ENCODE peak calls at places on chromosomes 1 and 21, in eight cellular contexts. One of them, this sample, is unnamed. For H3K4me1, the result is how much of the 10 kb centered on the place peaks cover.

GRCh38 chr1:209657918-209658317 is 5.7 kb upstream of the LAMB3 start:
- DNase-seq in left ventricle myocardium inferior: no peak
- DNase-seq in IMR-90: no peak
- DNase-seq in HepG2: no peak
- DNase-seq in kidney: no peak
- DNase-seq in DND-41: no peak
- DNase-seq in OCI-LY7: no peak
- DNase-seq in foreskin keratinocyte: peak
- DNase-seq in this sample: no peak

GRCh38 chr1:115753371-115753770 is 15.1 kb downstream of the CASQ2 start:
- DNase-seq in IMR-90: no peak
- DNase-seq in foreskin keratinocyte: no peak
- DNase-seq in kidney: no peak
- DNase-seq in OCI-LY7: no peak
- DNase-seq in DND-41: no peak
- DNase-seq in HepG2: no peak
- DNase-seq in left ventricle myocardium inferior: no peak
- DNase-seq in this sample: no peak

GRCh38 chr1:186532481-186532880 is 71.6 kb upstream of the PDC start:
- DNase-seq in OCI-LY7: no peak
- DNase-seq in kidney: no peak
- DNase-seq in foreskin keratinocyte: no peak
- DNase-seq in IMR-90: peak
- DNase-seq in left ventricle myocardium inferior: no peak
- DNase-seq in HepG2: no peak
- DNase-seq in DND-41: no peak
- DNase-seq in this sample: no peak

GRCh38 chr1:91650764-91651163 is 150.1 kb downstream of the CDC7 start:
- DNase-seq in foreskin keratinocyte: peak
- DNase-seq in DND-41: no peak
- DNase-seq in IMR-90: peak
- DNase-seq in kidney: no peak
- DNase-seq in OCI-LY7: no peak
- DNase-seq in left ventricle myocardium inferior: peak
- DNase-seq in HepG2: no peak
- DNase-seq in this sample: no peak

GRCh38 chr1:201212056-201212455 is 21.4 kb downstream of the IGFN1 start:
- DNase-seq in DND-41: no peak
- DNase-seq in foreskin keratinocyte: no peak
- DNase-seq in kidney: peak
- DNase-seq in OCI-LY7: no peak
- DNase-seq in HepG2: no peak
- DNase-seq in left ventricle myocardium inferior: no peak
- DNase-seq in IMR-90: no peak
- DNase-seq in this sample: no peak

GRCh38 chr1:91685994-91686393 is 185.3 kb downstream of the CDC7 start:
- DNase-seq in IMR-90: no peak
- DNase-seq in DND-41: no peak
- DNase-seq in kidney: no peak
- DNase-seq in foreskin keratinocyte: no peak
- DNase-seq in left ventricle myocardium inferior: no peak
- DNase-seq in HepG2: no peak
- DNase-seq in OCI-LY7: no peak
- DNase-seq in this sample: no peak

GRCh38 chr1:206693592-206693991 is 8.9 kb downstream of the MAPKAPK2 start:
- DNase-seq in HepG2: no peak
- DNase-seq in OCI-LY7: no peak
- DNase-seq in kidney: no peak
- DNase-seq in foreskin keratinocyte: no peak
- DNase-seq in DND-41: no peak
- DNase-seq in IMR-90: peak
- DNase-seq in left ventricle myocardium inferior: no peak
- DNase-seq in this sample: no peak

GRCh38 chr1:94237291-94238226 is at the start of gene ARHGAP29:
- DNase-seq in IMR-90: peak
- DNase-seq in OCI-LY7: peak
- DNase-seq in left ventricle myocardium inferior: peak
- DNase-seq in DND-41: peak
- DNase-seq in HepG2: peak
- DNase-seq in foreskin keratinocyte: peak
- DNase-seq in kidney: peak
- DNase-seq in this sample: peak

GRCh38 chr1:76256289-76257223 is 182.0 kb downstream of the ST6GALNAC3 start:
- DNase-seq in DND-41: no peak
- DNase-seq in kidney: no peak
- DNase-seq in IMR-90: no peak
- DNase-seq in foreskin keratinocyte: no peak
- DNase-seq in HepG2: no peak
- DNase-seq in OCI-LY7: no peak
- DNase-seq in left ventricle myocardium inferior: no peak
- DNase-seq in this sample: no peak

GRCh38 chr1:214331827-214332423 is 51.0 kb downstream of the SMYD2 start:
- DNase-seq in IMR-90: peak
- DNase-seq in HepG2: peak
- DNase-seq in OCI-LY7: peak
- DNase-seq in left ventricle myocardium inferior: no peak
- DNase-seq in DND-41: peak
- DNase-seq in kidney: no peak
- DNase-seq in foreskin keratinocyte: peak
- DNase-seq in this sample: peak

GRCh38 chr1:58773406-58773840 is 10.4 kb downstream of the JUN start:
- DNase-seq in DND-41: peak
- DNase-seq in kidney: peak
- DNase-seq in OCI-LY7: peak
- DNase-seq in left ventricle myocardium inferior: peak
- DNase-seq in IMR-90: peak
- DNase-seq in HepG2: no peak
- DNase-seq in foreskin keratinocyte: peak
- DNase-seq in this sample: no peak

GRCh38 chr1:9391620-9392019 is 98.9 kb downstream of the SPSB1 start:
- DNase-seq in kidney: no peak
- DNase-seq in left ventricle myocardium inferior: no peak
- DNase-seq in OCI-LY7: no peak
- DNase-seq in foreskin keratinocyte: no peak
- DNase-seq in IMR-90: no peak
- DNase-seq in HepG2: no peak
- DNase-seq in DND-41: no peak
- DNase-seq in this sample: no peak

GRCh38 chr1:92476071-92476607 is 10.6 kb downstream of the GFI1 start:
- DNase-seq in IMR-90: no peak
- DNase-seq in OCI-LY7: peak
- DNase-seq in kidney: no peak
- DNase-seq in left ventricle myocardium inferior: no peak
- DNase-seq in HepG2: no peak
- DNase-seq in foreskin keratinocyte: peak
- DNase-seq in DND-41: peak
- DNase-seq in this sample: no peak

GRCh38 chr1:217137210-217137871 is 414.1 kb upstream of the ESRRG start:
- DNase-seq in foreskin keratinocyte: peak
- DNase-seq in IMR-90: no peak
- DNase-seq in left ventricle myocardium inferior: no peak
- DNase-seq in OCI-LY7: no peak
- DNase-seq in DND-41: no peak
- DNase-seq in kidney: peak
- DNase-seq in HepG2: no peak
- DNase-seq in this sample: no peak

GRCh38 chr1:113981962-113982931 is 3.0 kb downstream of the OLFML3 start:
- DNase-seq in kidney: no peak
- DNase-seq in DND-41: no peak
- DNase-seq in OCI-LY7: no peak
- DNase-seq in HepG2: peak
- DNase-seq in foreskin keratinocyte: no peak
- DNase-seq in left ventricle myocardium inferior: peak
- DNase-seq in IMR-90: peak
- DNase-seq in this sample: no peak

GRCh38 chr21:17746920-17747319 is 72.2 kb downstream of the C21orf91 start:
- DNase-seq in HepG2: no peak
- DNase-seq in left ventricle myocardium inferior: no peak
- DNase-seq in kidney: no peak
- DNase-seq in IMR-90: no peak
- DNase-seq in foreskin keratinocyte: no peak
- DNase-seq in DND-41: no peak
- DNase-seq in OCI-LY7: no peak
- DNase-seq in this sample: no peak

GRCh38 chr21:38945536-38946245 is 140.0 kb downstream of the ETS2 start:
- DNase-seq in kidney: no peak
- DNase-seq in HepG2: no peak
- DNase-seq in foreskin keratinocyte: no peak
- DNase-seq in DND-41: no peak
- DNase-seq in left ventricle myocardium inferior: no peak
- DNase-seq in IMR-90: peak
- DNase-seq in OCI-LY7: no peak
- DNase-seq in this sample: no peak

DNA sequence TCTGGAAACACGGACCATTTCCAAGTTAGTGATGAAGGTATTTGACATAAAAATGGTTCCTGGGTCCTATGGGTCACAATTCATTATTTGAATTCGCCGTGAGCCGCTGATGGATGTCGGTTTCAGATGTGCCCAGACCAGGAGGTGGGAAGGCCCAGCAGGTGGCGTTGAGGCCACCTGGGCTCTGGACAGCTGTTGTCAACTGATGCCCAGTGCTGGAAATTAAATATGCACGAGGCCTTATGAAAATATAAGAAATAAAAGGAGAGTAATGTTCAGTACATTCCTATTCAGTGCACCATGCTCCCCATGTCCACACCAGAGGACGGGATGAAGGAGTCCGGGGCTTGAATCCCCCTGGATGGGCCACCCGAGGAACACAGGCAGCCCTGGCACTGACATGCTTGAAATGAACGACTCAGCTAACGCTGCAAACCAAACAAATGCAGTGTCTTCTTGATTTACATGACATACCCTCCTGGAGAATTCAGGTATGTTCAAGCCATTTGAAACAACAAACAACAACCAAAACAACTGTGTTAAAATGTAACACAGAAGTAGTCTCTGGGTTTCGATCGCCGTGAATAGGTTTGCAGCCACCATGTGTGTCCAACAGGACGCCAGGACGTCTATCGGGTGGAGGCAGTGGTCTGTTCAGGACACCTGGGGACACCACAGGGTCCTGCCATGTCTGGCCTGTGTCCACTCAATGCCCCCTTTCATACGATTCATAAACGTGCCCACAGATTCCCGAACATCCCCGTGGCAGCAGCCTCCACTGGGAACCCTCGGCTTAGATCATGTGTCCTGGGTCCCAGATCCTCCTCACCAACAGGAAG is 6.1 kb downstream of the TFF3 start:
- DNase-seq in OCI-LY7: no peak
- DNase-seq in DND-41: no peak
- DNase-seq in IMR-90: no peak
- DNase-seq in foreskin keratinocyte: no peak
- DNase-seq in kidney: no peak
- DNase-seq in HepG2: no peak
- DNase-seq in left ventricle myocardium inferior: no peak
- DNase-seq in this sample: no peak
- TF ChIP-seq CTCF in OCI-LY7: no peak
- TF ChIP-seq CTCF in DND-41: no peak
- TF ChIP-seq CTCF in IMR-90: no peak
- TF ChIP-seq CTCF in foreskin keratinocyte: no peak
- TF ChIP-seq CTCF in kidney: no peak
- TF ChIP-seq CTCF in HepG2: peak
- TF ChIP-seq CTCF in left ventricle myocardium inferior: no peak
- TF ChIP-seq CTCF in this sample: peak

GRCh38 chr1:43991476-43992231 is at the start of gene CCDC24:
- DNase-seq in kidney: peak
- DNase-seq in OCI-LY7: peak
- DNase-seq in DND-41: peak
- DNase-seq in left ventricle myocardium inferior: peak
- DNase-seq in HepG2: peak
- DNase-seq in IMR-90: peak
- DNase-seq in foreskin keratinocyte: peak
- DNase-seq in this sample: peak

GRCh38 chr1:43994071-43994470 is 2.7 kb downstream of the CCDC24 start:
- DNase-seq in kidney: no peak
- DNase-seq in IMR-90: no peak
- DNase-seq in left ventricle myocardium inferior: no peak
- DNase-seq in OCI-LY7: no peak
- DNase-seq in DND-41: no peak
- DNase-seq in foreskin keratinocyte: peak
- DNase-seq in HepG2: no peak
- DNase-seq in this sample: no peak

GRCh38 chr1:43991200-43991475 is 261 bp upstream of the CCDC24 start:
- DNase-seq in OCI-LY7: no peak
- DNase-seq in kidney: no peak
- DNase-seq in DND-41: no peak
- DNase-seq in left ventricle myocardium inferior: no peak
- DNase-seq in HepG2: no peak
- DNase-seq in IMR-90: no peak
- DNase-seq in foreskin keratinocyte: no peak
- DNase-seq in this sample: no peak

GRCh38 chr1:43993206-43993914 is 2.0 kb downstream of the CCDC24 start:
- DNase-seq in left ventricle myocardium inferior: no peak
- DNase-seq in DND-41: no peak
- DNase-seq in IMR-90: no peak
- DNase-seq in foreskin keratinocyte: no peak
- DNase-seq in OCI-LY7: no peak
- DNase-seq in HepG2: no peak
- DNase-seq in kidney: no peak
- DNase-seq in this sample: no peak

GRCh38 chr1:43992232-43992995 is 1.0 kb downstream of the CCDC24 start:
- DNase-seq in DND-41: no peak
- DNase-seq in OCI-LY7: no peak
- DNase-seq in HepG2: no peak
- DNase-seq in IMR-90: no peak
- DNase-seq in foreskin keratinocyte: peak
- DNase-seq in left ventricle myocardium inferior: no peak
- DNase-seq in kidney: no peak
- DNase-seq in this sample: no peak
- H3K4me1 ChIP-seq in DND-41: under half
- H3K4me1 ChIP-seq in OCI-LY7: under half
- H3K4me1 ChIP-seq in HepG2: half or more
- H3K4me1 ChIP-seq in IMR-90: under half
- H3K4me1 ChIP-seq in foreskin keratinocyte: under half
- H3K4me1 ChIP-seq in left ventricle myocardium inferior: under half
- H3K4me1 ChIP-seq in kidney: under half
- H3K4me1 ChIP-seq in this sample: under half

DNA sequence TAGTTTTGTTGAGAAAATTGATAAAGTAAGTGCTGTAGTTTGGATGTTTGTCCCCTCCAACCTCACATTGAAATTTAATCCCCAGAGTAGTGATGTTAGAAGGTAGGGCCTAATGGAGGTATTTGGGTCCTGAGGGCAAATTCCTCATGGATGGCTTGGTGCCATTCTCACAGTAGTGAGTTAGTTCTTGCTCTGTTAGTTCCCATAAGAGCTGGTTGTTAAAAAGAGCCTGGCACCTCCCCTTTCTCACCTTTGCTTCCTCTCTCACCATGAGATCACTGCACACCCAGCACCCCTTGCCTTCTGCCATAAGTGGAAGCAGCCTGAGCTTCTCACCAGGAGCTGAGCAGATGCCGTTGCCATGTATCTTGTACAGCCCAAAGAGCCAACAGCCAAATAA is 354.8 kb upstream of the NFIA start:
- DNase-seq in IMR-90: no peak
- DNase-seq in kidney: no peak
- DNase-seq in left ventricle myocardium inferior: no peak
- DNase-seq in DND-41: no peak
- DNase-seq in foreskin keratinocyte: peak
- DNase-seq in OCI-LY7: no peak
- DNase-seq in HepG2: no peak
- DNase-seq in this sample: no peak
- TF ChIP-seq CTCF in IMR-90: no peak
- TF ChIP-seq CTCF in kidney: no peak
- TF ChIP-seq CTCF in left ventricle myocardium inferior: no peak
- TF ChIP-seq CTCF in DND-41: no peak
- TF ChIP-seq CTCF in foreskin keratinocyte: no peak
- TF ChIP-seq CTCF in OCI-LY7: no peak
- TF ChIP-seq CTCF in HepG2: no peak
- TF ChIP-seq CTCF in this sample: no peak

GRCh38 chr1:230286890-230287269 is 139.3 kb downstream of the PGBD5 start:
- DNase-seq in OCI-LY7: no peak
- DNase-seq in kidney: peak
- DNase-seq in IMR-90: no peak
- DNase-seq in left ventricle myocardium inferior: no peak
- DNase-seq in HepG2: no peak
- DNase-seq in DND-41: no peak
- DNase-seq in foreskin keratinocyte: no peak
- DNase-seq in this sample: no peak
- H3K4me1 ChIP-seq in OCI-LY7: under half
- H3K4me1 ChIP-seq in kidney: under half
- H3K4me1 ChIP-seq in IMR-90: under half
- H3K4me1 ChIP-seq in left ventricle myocardium inferior: under half
- H3K4me1 ChIP-seq in HepG2: under half
- H3K4me1 ChIP-seq in DND-41: under half
- H3K4me1 ChIP-seq in foreskin keratinocyte: under half
- H3K4me1 ChIP-seq in this sample: under half